ENCODE peak calls at places on chromosomes 2 and 18, in nine cellular contexts. Q is heart left ventricle, Z is right atrium auricular region, C is lower lobe of right lung, K is NB4, P is cardiac muscle cell, O is IMR-90, G is fibroblast of the aortic adventitia, B is thoracic aorta. F is an unnamed sample.

GRCh38 chr2:11315074-11315705 is 29.2 kb downstream of the ROCK2 start:
- DNase-seq in Q (no peak), Z (no peak), C (no peak), K (no peak), P (no peak), O (no peak), G (no peak), B (no peak), F (no peak)

GRCh38 chr2:86704482-86704971 is 15.6 kb upstream of the RMND5A start:
- DNase-seq in Q (peak; percentile 77), Z (no peak), C (no peak), K (no peak), P (peak; percentile 81), O (peak; percentile 78), G (peak; percentile 91), B (no peak), F (peak; percentile 81)

GRCh38 chr2:33316314-33316713 is 160.1 kb upstream of the RASGRP3 start:
- DNase-seq in Q (no peak), Z (no peak), C (no peak), K (no peak), P (no peak), O (no peak), G (peak; percentile 32), B (no peak), F (no peak)

GRCh38 chr2:100924520-100925451 is 77.3 kb upstream of the RPL31 start:
- DNase-seq in Q (peak; percentile 35), Z (peak; percentile 88), C (no peak), K (no peak), P (peak; percentile 86), O (peak; percentile 85), G (peak; percentile 90), B (no peak), F (peak; percentile 67)

GRCh38 chr2:110674620-110675555 is 3.0 kb downstream of the BUB1 start:
- DNase-seq in Q (no peak), Z (no peak), C (peak; percentile 51), K (peak; percentile 49), P (peak; percentile 77), O (peak; percentile 50), G (peak; percentile 58), B (no peak), F (peak; percentile 64)

GRCh38 chr2:129702773-129703172 is 276.7 kb upstream of the RAB6C start:
- DNase-seq in Q (no peak), Z (no peak), C (no peak), K (no peak), P (no peak), O (no peak), G (no peak), B (no peak), F (no peak)

GRCh38 chr2:104583791-104584190 is 270.1 kb upstream of the POU3F3 start:
- DNase-seq in Q (no peak), Z (no peak), C (no peak), K (no peak), P (no peak), O (no peak), G (no peak), B (no peak), F (no peak)

GRCh38 chr2:98847853-98848252 is 88.2 kb downstream of the CRACDL start:
- DNase-seq in Q (no peak), Z (no peak), C (no peak), K (no peak), P (peak; percentile 30), O (no peak), G (peak; percentile 84), B (no peak), F (no peak)

GRCh38 chr2:72561621-72562318 is 264.1 kb downstream of the EXOC6B start:
- DNase-seq in Q (no peak), Z (no peak), C (no peak), K (no peak), P (peak; percentile 83), O (peak; percentile 68), G (peak; percentile 86), B (no peak), F (peak; percentile 88)

GRCh38 chr2:113136828-113137775 is 9.7 kb downstream of the IL1RN start:
- DNase-seq in Q (no peak), Z (peak; percentile 50), C (no peak), K (peak; percentile 71), P (peak; percentile 57), O (peak; percentile 42), G (peak; percentile 64), B (no peak), F (peak; percentile 73)

GRCh38 chr18:48855422-48856377 is 95.1 kb downstream of the SMAD7 start:
- DNase-seq in Q (no peak), Z (peak; percentile 84), C (no peak), K (no peak), P (no peak), O (no peak), G (peak; percentile 59), B (no peak), F (no peak)

GRCh38 chr2:239751719-239752355 is 273.3 kb downstream of the NDUFA10 start:
- DNase-seq in Q (peak; percentile 29), Z (no peak), C (peak; percentile 68), K (peak; percentile 82), P (peak; percentile 55), O (no peak), G (no peak), B (no peak), F (no peak)

GRCh38 chr2:158772306-158773078 is 22.6 kb upstream of the DAPL1 start:
- DNase-seq in Q (no peak), Z (no peak), C (no peak), K (no peak), P (no peak), O (no peak), G (no peak), B (no peak), F (no peak)

DNA sequence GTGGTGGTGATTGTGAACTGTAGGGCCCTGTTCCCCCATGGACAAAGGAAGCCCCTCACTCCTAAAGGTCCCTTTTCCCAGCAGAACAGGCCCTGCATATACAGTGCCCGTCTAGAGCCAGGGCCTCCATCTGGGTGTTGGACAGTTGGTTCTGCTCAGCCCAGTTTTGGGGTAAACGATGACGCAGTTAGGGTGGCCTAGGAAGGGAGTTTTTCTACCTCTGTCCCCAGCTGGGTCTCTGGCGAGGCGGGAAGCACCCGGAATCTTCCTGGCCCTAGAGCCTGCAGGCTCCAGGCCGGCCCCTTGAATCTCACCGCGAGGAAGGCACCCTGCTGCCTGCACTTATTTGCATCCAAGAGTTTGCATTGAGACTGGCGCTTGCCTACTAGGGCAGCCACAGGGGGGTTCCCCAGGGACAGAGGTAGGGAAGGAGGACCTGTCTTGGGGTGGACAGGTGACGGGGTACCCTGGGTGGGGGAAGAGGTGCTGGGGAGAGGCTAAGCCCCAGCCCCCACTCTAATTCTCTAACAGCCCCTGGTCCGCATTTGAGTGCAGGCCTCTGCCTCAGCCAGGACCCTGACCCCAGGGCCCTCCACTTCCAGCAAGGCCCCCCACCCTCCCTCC is 514 bp upstream of the MTA3 start:
- DNase-seq in Q (peak; percentile 15), Z (peak; percentile 61), C (peak; percentile 49), K (peak; percentile 66), P (peak; percentile 22), O (no peak), G (no peak), B (no peak), F (peak; percentile 67)
- H3K4me3 ChIP-seq in Q (peak overlapping the region; percentile 99), Z (peak overlapping the region; percentile 95), C (peak overlapping the region; percentile 88), K (no peak overlapping the region), P (peak overlapping the region; percentile 99), O (no peak overlapping the region), G (peak overlapping the region; percentile 33), B (peak overlapping the region; percentile 88), F (peak overlapping the region; percentile 82)

GRCh38 chr2:75053484-75054112 is 95.2 kb downstream of the POLE4 start:
- DNase-seq in Q (no peak), Z (no peak), C (no peak), K (peak; percentile 51), P (peak; percentile 45), O (peak; percentile 16), G (no peak), B (no peak), F (peak; percentile 47)
- TF ChIP-seq CTCF in Q (peak; percentile 41), Z (peak; percentile 50), C (peak; percentile 56), K (peak; percentile 86), P (peak; percentile 76), O (peak; percentile 44), G (peak; percentile 53), B (no peak), F (peak; percentile 79)

GRCh38 chr2:213188533-213188867 is 37.1 kb upstream of the IKZF2 start:
- DNase-seq in Q (no peak), Z (no peak), C (no peak), K (no peak), P (no peak), O (no peak), G (no peak), B (no peak), F (no peak)

GRCh38 chr2:213185147-213185822 is 33.9 kb upstream of the IKZF2 start:
- DNase-seq in Q (no peak), Z (no peak), C (no peak), K (no peak), P (no peak), O (no peak), G (no peak), B (no peak), F (no peak)

GRCh38 chr2:213188971-213189899 is 37.8 kb upstream of the IKZF2 start:
- DNase-seq in Q (no peak), Z (no peak), C (peak; percentile 30), K (no peak), P (peak; percentile 62), O (peak; percentile 52), G (peak; percentile 32), B (no peak), F (peak; percentile 66)

GRCh38 chr2:213187833-213188532 is 36.6 kb upstream of the IKZF2 start:
- DNase-seq in Q (no peak), Z (no peak), C (peak; percentile 34), K (no peak), P (peak; percentile 68), O (peak; percentile 60), G (peak; percentile 50), B (no peak), F (peak; percentile 87)

DNA sequence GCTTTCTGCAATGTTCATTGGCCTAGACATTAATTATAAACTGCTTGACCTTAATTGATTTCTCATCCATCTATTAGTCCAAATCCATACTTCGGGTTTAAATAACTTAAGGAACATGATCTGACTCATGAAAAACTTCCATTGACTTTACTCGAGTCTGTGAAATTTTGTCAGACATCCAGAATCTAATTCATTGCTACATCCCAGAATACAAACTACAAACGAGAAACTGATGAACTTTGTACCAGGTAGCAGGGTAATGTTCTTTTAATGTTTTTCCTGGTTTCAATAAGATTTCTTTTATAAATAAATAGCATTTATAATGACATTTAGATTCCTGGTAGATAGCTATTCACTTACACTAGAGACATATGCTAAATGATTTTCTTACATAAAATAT is 36.0 kb upstream of the IKZF2 start:
- DNase-seq in Q (no peak), Z (no peak), C (no peak), K (no peak), P (peak; percentile 2), O (peak; percentile 24), G (peak; percentile 13), B (no peak), F (peak; percentile 34)
- H3K4me3 ChIP-seq in Q (no peak overlapping the region), Z (no peak overlapping the region), C (no peak overlapping the region), K (no peak overlapping the region), P (no peak overlapping the region), O (no peak overlapping the region), G (no peak overlapping the region), B (no peak overlapping the region), F (no peak overlapping the region)

DNA sequence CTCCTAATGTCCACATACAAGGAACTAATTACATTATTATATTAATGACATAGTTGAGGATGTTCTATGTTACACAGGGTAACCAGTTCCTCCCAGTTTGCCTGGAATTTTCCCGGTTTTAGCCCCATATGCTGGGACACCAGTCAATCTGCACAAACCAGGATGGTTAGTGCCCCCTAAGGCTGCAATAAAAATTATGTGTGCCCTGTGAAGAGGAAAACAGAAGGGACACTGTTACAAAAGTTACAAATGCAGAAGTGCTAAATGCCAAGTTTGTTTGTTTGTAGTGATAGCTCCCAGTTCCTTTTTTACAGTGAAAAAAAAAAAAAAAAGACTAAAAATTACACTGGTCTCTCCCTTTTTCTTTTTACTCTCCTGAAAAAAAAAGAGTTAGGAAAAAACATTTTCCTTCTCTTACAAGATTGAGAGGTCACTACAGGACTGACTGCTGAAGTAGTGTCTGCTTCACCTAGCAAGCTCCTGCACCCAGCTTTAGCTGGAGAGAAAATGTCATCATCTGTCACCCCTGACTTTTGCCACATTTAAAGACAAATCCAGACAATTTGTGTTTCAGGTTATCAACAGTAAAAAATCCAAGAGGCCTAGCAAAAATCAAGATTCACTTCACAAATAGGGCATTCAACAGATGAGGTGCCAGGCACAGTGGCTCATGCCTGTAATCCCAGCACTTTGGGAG is 3.2 kb downstream of the ANKRD44 start:
- DNase-seq in Q (no peak), Z (no peak), C (no peak), K (peak; percentile 80), P (no peak), O (no peak), G (no peak), B (no peak), F (no peak)
- TF ChIP-seq CTCF in Q (no peak), Z (peak; percentile 24), C (no peak), K (no peak), P (no peak), O (no peak), G (peak; percentile 3), B (no peak), F (peak; percentile 8)